ENCODE peak calls at places on chromosomes 5 and 9, in five cellular contexts. One of them, this sample, is unnamed.

GRCh38 chr9:17962747-17963146 is 383.9 kb downstream of the SH3GL2 start:
- DNase-seq in astrocyte of the cerebellum: no peak
- DNase-seq in fibroblast of pulmonary artery: peak; percentile 13
- DNase-seq in tibial nerve: peak; percentile 11
- DNase-seq in GM10248: no peak
- DNase-seq in this sample: no peak

GRCh38 chr5:60196382-60197113 is 303.0 kb upstream of the PDE4D start:
- DNase-seq in fibroblast of pulmonary artery: peak; percentile 94
- DNase-seq in GM10248: no peak
- DNase-seq in tibial nerve: peak; percentile 14
- DNase-seq in astrocyte of the cerebellum: peak; percentile 88
- DNase-seq in this sample: no peak

GRCh38 chr9:108194154-108194553 is 661.6 kb downstream of the ACTL7B start:
- DNase-seq in GM10248: no peak
- DNase-seq in astrocyte of the cerebellum: no peak
- DNase-seq in tibial nerve: no peak
- DNase-seq in fibroblast of pulmonary artery: no peak
- DNase-seq in this sample: no peak

GRCh38 chr5:143219696-143220095 is 183.8 kb downstream of the NR3C1 start:
- DNase-seq in fibroblast of pulmonary artery: no peak
- DNase-seq in astrocyte of the cerebellum: no peak
- DNase-seq in tibial nerve: no peak
- DNase-seq in GM10248: no peak
- DNase-seq in this sample: no peak

GRCh38 chr9:124527781-124528180 is 20.6 kb upstream of the NR5A1 start:
- DNase-seq in GM10248: no peak
- DNase-seq in tibial nerve: no peak
- DNase-seq in astrocyte of the cerebellum: peak; percentile 16
- DNase-seq in fibroblast of pulmonary artery: no peak
- DNase-seq in this sample: no peak

GRCh38 chr9:99076483-99077171 is 28.3 kb upstream of the TGFBR1 start:
- DNase-seq in GM10248: peak; percentile 31
- DNase-seq in fibroblast of pulmonary artery: no peak
- DNase-seq in tibial nerve: no peak
- DNase-seq in astrocyte of the cerebellum: no peak
- DNase-seq in this sample: no peak

GRCh38 chr5:142215915-142216681 is 107.5 kb downstream of the NDFIP1 start:
- DNase-seq in astrocyte of the cerebellum: peak; percentile 99
- DNase-seq in tibial nerve: peak; percentile 78
- DNase-seq in fibroblast of pulmonary artery: peak; percentile 97
- DNase-seq in GM10248: no peak
- DNase-seq in this sample: no peak

GRCh38 chr5:141412853-141413539 is at the start of gene PCDHGA10:
- DNase-seq in fibroblast of pulmonary artery: peak; percentile 84
- DNase-seq in tibial nerve: peak; percentile 38
- DNase-seq in GM10248: peak; percentile 73
- DNase-seq in astrocyte of the cerebellum: peak; percentile 53
- DNase-seq in this sample: no peak

GRCh38 chr9:133117271-133118178 is 3.5 kb downstream of the RALGDS start:
- DNase-seq in tibial nerve: no peak
- DNase-seq in astrocyte of the cerebellum: no peak
- DNase-seq in GM10248: no peak
- DNase-seq in fibroblast of pulmonary artery: no peak
- DNase-seq in this sample: no peak

GRCh38 chr5:4199461-4199860 is 603.8 kb downstream of the IRX1 start:
- DNase-seq in GM10248: no peak
- DNase-seq in fibroblast of pulmonary artery: no peak
- DNase-seq in astrocyte of the cerebellum: no peak
- DNase-seq in tibial nerve: no peak
- DNase-seq in this sample: no peak

GRCh38 chr5:180071418-180072255 is at the start of gene RNF130:
- DNase-seq in fibroblast of pulmonary artery: peak; percentile 95
- DNase-seq in GM10248: peak; percentile 69
- DNase-seq in astrocyte of the cerebellum: peak; percentile 69
- DNase-seq in tibial nerve: peak; percentile 85
- DNase-seq in this sample: peak; percentile 84

GRCh38 chr5:71810023-71810422 is 90.9 kb downstream of the CARTPT start:
- DNase-seq in astrocyte of the cerebellum: no peak
- DNase-seq in GM10248: no peak
- DNase-seq in tibial nerve: no peak
- DNase-seq in fibroblast of pulmonary artery: no peak
- DNase-seq in this sample: no peak

GRCh38 chr9:113508111-113508749 is 44.7 kb downstream of the RGS3 start:
- DNase-seq in GM10248: no peak
- DNase-seq in fibroblast of pulmonary artery: peak; percentile 25
- DNase-seq in tibial nerve: peak; percentile 27
- DNase-seq in astrocyte of the cerebellum: no peak
- DNase-seq in this sample: no peak

GRCh38 chr9:129391215-129391614 is 213.2 kb upstream of the IER5L start:
- DNase-seq in tibial nerve: no peak
- DNase-seq in GM10248: no peak
- DNase-seq in fibroblast of pulmonary artery: no peak
- DNase-seq in astrocyte of the cerebellum: no peak
- DNase-seq in this sample: no peak

GRCh38 chr5:111158105-111158744 is 66.0 kb upstream of the CAMK4 start:
- DNase-seq in astrocyte of the cerebellum: peak; percentile 68
- DNase-seq in fibroblast of pulmonary artery: peak; percentile 91
- DNase-seq in GM10248: peak; percentile 55
- DNase-seq in tibial nerve: peak; percentile 99
- DNase-seq in this sample: no peak

GRCh38 chr5:111147502-111147901 is 55.4 kb downstream of the WDR36 start:
- DNase-seq in GM10248: no peak
- DNase-seq in astrocyte of the cerebellum: no peak
- DNase-seq in fibroblast of pulmonary artery: no peak
- DNase-seq in tibial nerve: no peak
- DNase-seq in this sample: no peak

GRCh38 chr5:111151998-111152397 is 59.9 kb downstream of the WDR36 start:
- DNase-seq in GM10248: no peak
- DNase-seq in fibroblast of pulmonary artery: no peak
- DNase-seq in astrocyte of the cerebellum: no peak
- DNase-seq in tibial nerve: no peak
- DNase-seq in this sample: no peak

GRCh38 chr5:111153483-111153882 is 61.3 kb downstream of the WDR36 start:
- DNase-seq in fibroblast of pulmonary artery: no peak
- DNase-seq in tibial nerve: no peak
- DNase-seq in GM10248: no peak
- DNase-seq in astrocyte of the cerebellum: no peak
- DNase-seq in this sample: no peak
- TF ChIP-seq CTCF in fibroblast of pulmonary artery: no peak
- TF ChIP-seq CTCF in tibial nerve: no peak
- TF ChIP-seq CTCF in GM10248: no peak
- TF ChIP-seq CTCF in astrocyte of the cerebellum: no peak
- TF ChIP-seq CTCF in this sample: no peak

DNA sequence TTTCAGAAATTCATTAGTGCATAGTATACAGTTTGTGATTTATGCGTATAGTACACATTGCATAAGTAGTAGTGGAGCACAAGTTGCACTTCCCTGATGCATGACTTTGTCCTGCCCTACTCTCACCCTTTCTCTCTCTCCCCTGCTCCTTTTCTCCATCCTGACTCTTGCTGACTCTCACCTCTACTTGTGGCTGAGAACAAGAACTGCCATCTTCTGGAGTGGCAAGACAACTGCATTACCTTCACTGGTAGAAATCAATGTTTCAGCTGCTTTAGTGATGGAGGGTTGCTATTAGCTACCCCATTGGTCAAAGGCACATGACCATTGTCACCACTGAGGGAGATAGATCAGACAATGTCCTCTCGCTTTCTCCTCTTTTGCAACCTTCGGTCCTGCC is 26.9 kb downstream of the SPEF2 start:
- DNase-seq in tibial nerve: no peak
- DNase-seq in GM10248: no peak
- DNase-seq in fibroblast of pulmonary artery: no peak
- DNase-seq in astrocyte of the cerebellum: no peak
- DNase-seq in this sample: no peak
- TF ChIP-seq CTCF in tibial nerve: no peak
- TF ChIP-seq CTCF in GM10248: no peak
- TF ChIP-seq CTCF in fibroblast of pulmonary artery: no peak
- TF ChIP-seq CTCF in astrocyte of the cerebellum: no peak
- TF ChIP-seq CTCF in this sample: no peak

GRCh38 chr5:57434683-57435082 is 47.9 kb downstream of the ACTBL2 start:
- DNase-seq in GM10248: no peak
- DNase-seq in tibial nerve: no peak
- DNase-seq in fibroblast of pulmonary artery: no peak
- DNase-seq in astrocyte of the cerebellum: no peak
- DNase-seq in this sample: no peak

GRCh38 chr5:57435701-57436134 is 46.9 kb downstream of the ACTBL2 start:
- DNase-seq in fibroblast of pulmonary artery: peak; percentile 99
- DNase-seq in astrocyte of the cerebellum: peak; percentile 98
- DNase-seq in tibial nerve: no peak
- DNase-seq in GM10248: no peak
- DNase-seq in this sample: no peak

GRCh38 chr5:57431816-57432215 is 50.8 kb downstream of the ACTBL2 start:
- DNase-seq in tibial nerve: no peak
- DNase-seq in fibroblast of pulmonary artery: no peak
- DNase-seq in GM10248: no peak
- DNase-seq in astrocyte of the cerebellum: no peak
- DNase-seq in this sample: no peak

GRCh38 chr5:57434227-57434640 is 48.4 kb downstream of the ACTBL2 start:
- DNase-seq in tibial nerve: no peak
- DNase-seq in astrocyte of the cerebellum: no peak
- DNase-seq in GM10248: no peak
- DNase-seq in fibroblast of pulmonary artery: peak; percentile 91
- DNase-seq in this sample: no peak

DNA sequence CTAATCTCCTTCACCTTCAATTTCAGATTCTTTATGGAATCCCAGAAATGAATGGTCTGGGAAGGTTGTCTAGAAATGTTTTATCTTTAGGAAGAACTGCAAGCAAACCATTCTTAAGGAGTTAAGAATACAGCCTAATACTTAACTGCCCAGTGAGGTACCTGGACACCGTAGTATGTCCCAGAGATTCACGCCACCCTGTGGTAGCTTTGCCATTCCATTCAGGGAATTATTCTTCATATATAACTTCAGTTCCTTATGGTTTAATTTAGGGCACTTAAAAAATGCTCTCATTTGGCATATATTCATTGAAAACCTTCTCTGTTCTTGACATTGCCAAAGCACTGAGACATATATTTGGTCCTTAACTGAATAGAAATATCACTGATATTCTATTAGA is 49.7 kb downstream of the ACTBL2 start:
- DNase-seq in astrocyte of the cerebellum: no peak
- DNase-seq in fibroblast of pulmonary artery: peak; percentile 67
- DNase-seq in tibial nerve: no peak
- DNase-seq in GM10248: no peak
- DNase-seq in this sample: no peak
- TF ChIP-seq CTCF in astrocyte of the cerebellum: no peak
- TF ChIP-seq CTCF in fibroblast of pulmonary artery: peak; percentile 36
- TF ChIP-seq CTCF in tibial nerve: no peak
- TF ChIP-seq CTCF in GM10248: no peak
- TF ChIP-seq CTCF in this sample: peak; percentile 15

GRCh38 chr5:122434547-122434946 is 122.5 kb downstream of the SNCAIP start:
- DNase-seq in fibroblast of pulmonary artery: no peak
- DNase-seq in GM10248: no peak
- DNase-seq in tibial nerve: no peak
- DNase-seq in astrocyte of the cerebellum: no peak
- DNase-seq in this sample: no peak
- TF ChIP-seq CTCF in fibroblast of pulmonary artery: no peak
- TF ChIP-seq CTCF in GM10248: no peak
- TF ChIP-seq CTCF in tibial nerve: no peak
- TF ChIP-seq CTCF in astrocyte of the cerebellum: no peak
- TF ChIP-seq CTCF in this sample: no peak

DNA sequence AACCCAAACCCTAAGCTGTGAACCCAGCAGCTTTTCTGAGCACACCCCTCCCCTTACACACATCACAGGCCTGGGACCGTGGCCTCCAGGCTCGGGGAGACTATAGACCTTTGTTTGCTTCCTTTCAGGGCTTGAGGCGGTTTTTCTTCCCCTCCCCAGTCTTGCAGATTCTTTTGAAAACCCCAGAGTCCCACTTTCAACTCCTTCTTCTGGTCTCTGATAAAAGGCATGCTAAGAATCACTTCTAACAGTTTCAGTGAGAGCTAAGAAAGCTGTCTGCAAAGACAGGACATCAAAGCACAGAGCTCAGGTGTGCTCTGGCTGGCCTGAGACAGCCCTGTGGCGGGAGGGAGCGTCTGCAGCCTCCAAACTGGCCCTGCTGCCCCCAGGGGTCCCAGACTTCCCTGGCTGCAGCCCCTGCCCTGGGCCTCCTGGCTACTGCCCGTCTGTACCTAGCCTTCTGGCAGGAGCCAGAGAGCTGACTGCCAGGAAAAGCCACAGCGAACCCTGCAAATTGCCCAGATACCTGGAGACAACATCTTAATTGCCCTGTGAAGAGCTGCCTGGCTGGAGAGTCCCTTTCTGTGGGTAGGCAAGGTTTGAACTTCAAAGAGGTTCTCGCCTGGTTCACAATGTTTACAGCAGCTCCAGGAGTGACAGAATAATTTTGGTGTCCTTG is 138.9 kb downstream of the GADD45G start:
- DNase-seq in tibial nerve: no peak
- DNase-seq in GM10248: peak; percentile 65
- DNase-seq in fibroblast of pulmonary artery: no peak
- DNase-seq in astrocyte of the cerebellum: no peak
- DNase-seq in this sample: no peak
- TF ChIP-seq CTCF in tibial nerve: no peak
- TF ChIP-seq CTCF in GM10248: no peak
- TF ChIP-seq CTCF in fibroblast of pulmonary artery: no peak
- TF ChIP-seq CTCF in astrocyte of the cerebellum: no peak
- TF ChIP-seq CTCF in this sample: no peak

DNA sequence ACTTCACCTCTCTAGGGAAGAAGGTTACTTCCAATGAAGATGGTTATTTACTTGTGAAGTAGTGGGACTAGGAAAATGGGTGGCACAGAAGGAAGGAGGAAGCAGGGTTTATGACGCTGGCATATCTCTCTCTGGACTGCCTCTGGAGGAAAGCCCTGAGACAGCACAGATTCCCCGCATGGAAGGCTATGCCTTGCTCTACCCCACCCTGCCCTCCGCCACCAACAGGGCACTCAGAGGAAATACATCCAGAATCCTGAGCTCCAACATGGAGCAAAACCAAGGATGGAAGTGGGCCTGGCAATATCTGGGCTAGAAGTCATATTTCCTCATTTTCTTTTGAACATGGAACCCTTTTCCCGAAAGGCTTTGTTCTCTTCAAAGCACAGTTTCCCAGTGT is 346.9 kb downstream of the ZSWIM6 start:
- DNase-seq in fibroblast of pulmonary artery: no peak
- DNase-seq in astrocyte of the cerebellum: no peak
- DNase-seq in GM10248: no peak
- DNase-seq in tibial nerve: no peak
- DNase-seq in this sample: no peak
- TF ChIP-seq CTCF in fibroblast of pulmonary artery: no peak
- TF ChIP-seq CTCF in astrocyte of the cerebellum: no peak
- TF ChIP-seq CTCF in GM10248: no peak
- TF ChIP-seq CTCF in tibial nerve: no peak
- TF ChIP-seq CTCF in this sample: no peak

DNA sequence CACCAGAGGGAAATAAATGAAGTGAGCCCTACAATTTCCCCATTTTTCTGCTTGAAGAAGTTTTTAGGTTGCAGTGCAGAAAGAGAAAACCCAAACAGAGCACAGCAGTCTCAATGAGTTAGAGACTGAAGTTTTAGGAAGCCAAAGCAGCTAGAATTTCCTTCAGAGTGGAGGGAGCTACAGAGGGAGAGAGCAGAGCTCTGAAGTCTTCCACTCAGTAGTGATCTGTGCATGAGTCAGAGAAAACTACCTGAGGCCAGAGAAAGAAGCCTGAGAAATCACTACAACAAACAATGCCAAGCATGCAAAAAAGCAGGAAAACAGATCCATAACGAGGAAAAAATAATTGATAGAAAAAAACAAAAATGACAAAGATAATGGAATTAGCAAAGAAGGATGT is 17.9 kb upstream of the NDUFB6 start:
- DNase-seq in GM10248: no peak
- DNase-seq in astrocyte of the cerebellum: no peak
- DNase-seq in tibial nerve: no peak
- DNase-seq in fibroblast of pulmonary artery: no peak
- DNase-seq in this sample: no peak
- TF ChIP-seq CTCF in GM10248: no peak
- TF ChIP-seq CTCF in astrocyte of the cerebellum: no peak
- TF ChIP-seq CTCF in tibial nerve: no peak
- TF ChIP-seq CTCF in fibroblast of pulmonary artery: no peak
- TF ChIP-seq CTCF in this sample: no peak